ENCODE peak calls at places on chromosomes 3 and 15, in six cellular contexts. S, J, F, Q, P and R are unnamed samples.
A peak's percentile ranks its signal among the peaks of the same experiment; 100 is the strongest.

GRCh38 chr3:196654006-196654405 is 14.5 kb downstream of the NRROS start:
- DNase-seq in S (no peak), F (no peak), J (no peak), Q (no peak), P (no peak), R (no peak)

GRCh38 chr3:193483988-193484539 is 70.6 kb downstream of the ATP13A4 start:
- DNase-seq in Q (no peak), F (no peak), J (no peak), S (no peak), P (no peak), R (no peak)

GRCh38 chr3:131903988-131904415 is 130.8 kb downstream of the CPNE4 start:
- DNase-seq in S (no peak), Q (no peak), J (peak; percentile 28), F (no peak), P (no peak), R (no peak)

GRCh38 chr15:89777821-89778380 is 1.8 kb downstream of the MESP2 start:
- DNase-seq in F (no peak), Q (no peak), J (no peak), P (peak; percentile 38), S (no peak), R (peak; percentile 51)

GRCh38 chr3:108320746-108321350 is 24.5 kb downstream of the HHLA2 start:
- DNase-seq in P (no peak), Q (no peak), J (no peak), S (no peak), F (no peak), R (no peak)

GRCh38 chr3:186425788-186426730 is 64.0 kb upstream of the DGKG start:
- DNase-seq in S (no peak), P (no peak), J (no peak), F (no peak), Q (no peak), R (no peak)

GRCh38 chr15:68434021-68434420 is 2.1 kb upstream of the ITGA11 start:
- DNase-seq in J (no peak), Q (no peak), F (no peak), P (no peak), S (no peak), R (no peak)

GRCh38 chr3:110576962-110577361 is 494.7 kb upstream of the NECTIN3 start:
- DNase-seq in Q (no peak), F (no peak), P (no peak), J (peak; percentile 95), S (no peak), R (no peak)